ENCODE peak calls at places on chromosomes 7 and 10, in five cellular contexts. One of them, this sample, is unnamed.
A peak's percentile ranks its signal among the peaks of the same experiment; 100 is the strongest.

GRCh38 chr10:63665765-63666164 is 144.6 kb downstream of the REEP3 start:
- DNase-seq in CD8-positive, alpha-beta memory T cell: no peak
- DNase-seq in choroid plexus epithelial cell: peak; percentile 71
- DNase-seq in uterus: peak; percentile 76
- DNase-seq in stomach: no peak
- DNase-seq in this sample: no peak

GRCh38 chr7:29412912-29413311 is 150.7 kb upstream of the PRR15 start:
- DNase-seq in CD8-positive, alpha-beta memory T cell: no peak
- DNase-seq in choroid plexus epithelial cell: no peak
- DNase-seq in uterus: no peak
- DNase-seq in stomach: no peak
- DNase-seq in this sample: no peak

GRCh38 chr7:147400221-147400689 is 1190.3 kb upstream of the C7orf33 start:
- DNase-seq in stomach: no peak
- DNase-seq in CD8-positive, alpha-beta memory T cell: no peak
- DNase-seq in choroid plexus epithelial cell: peak; percentile 80
- DNase-seq in uterus: no peak
- DNase-seq in this sample: no peak

GRCh38 chr7:130887182-130888016 is 153.4 kb upstream of the KLF14 start:
- DNase-seq in CD8-positive, alpha-beta memory T cell: no peak
- DNase-seq in stomach: no peak
- DNase-seq in choroid plexus epithelial cell: peak; percentile 81
- DNase-seq in uterus: no peak
- DNase-seq in this sample: no peak

GRCh38 chr7:30912986-30913671 is 1.5 kb downstream of the AQP1 start:
- DNase-seq in stomach: no peak
- DNase-seq in uterus: no peak
- DNase-seq in choroid plexus epithelial cell: no peak
- DNase-seq in CD8-positive, alpha-beta memory T cell: no peak
- DNase-seq in this sample: no peak

GRCh38 chr7:24877790-24878311 is 102.1 kb downstream of the OSBPL3 start:
- DNase-seq in uterus: no peak
- DNase-seq in stomach: no peak
- DNase-seq in choroid plexus epithelial cell: peak; percentile 56
- DNase-seq in CD8-positive, alpha-beta memory T cell: no peak
- DNase-seq in this sample: no peak

GRCh38 chr7:77558598-77558997 is 21.5 kb downstream of the PTPN12 start:
- DNase-seq in CD8-positive, alpha-beta memory T cell: no peak
- DNase-seq in uterus: no peak
- DNase-seq in choroid plexus epithelial cell: no peak
- DNase-seq in stomach: no peak
- DNase-seq in this sample: no peak

GRCh38 chr10:116056445-116057293 is 216.3 kb downstream of the GFRA1 start:
- DNase-seq in choroid plexus epithelial cell: no peak
- DNase-seq in CD8-positive, alpha-beta memory T cell: no peak
- DNase-seq in stomach: no peak
- DNase-seq in uterus: peak; percentile 49
- DNase-seq in this sample: no peak

GRCh38 chr10:17616403-17617030 is 657 bp downstream of the HACD1 start:
- DNase-seq in uterus: peak; percentile 48
- DNase-seq in stomach: peak; percentile 83
- DNase-seq in CD8-positive, alpha-beta memory T cell: no peak
- DNase-seq in choroid plexus epithelial cell: peak; percentile 61
- DNase-seq in this sample: peak; percentile 88

GRCh38 chr10:109556399-109556798 is 366.9 kb downstream of the XPNPEP1 start:
- DNase-seq in uterus: no peak
- DNase-seq in stomach: no peak
- DNase-seq in CD8-positive, alpha-beta memory T cell: no peak
- DNase-seq in choroid plexus epithelial cell: no peak
- DNase-seq in this sample: no peak

GRCh38 chr7:142357953-142358520 is 100.2 kb upstream of the PRSS58 start:
- DNase-seq in stomach: no peak
- DNase-seq in uterus: no peak
- DNase-seq in choroid plexus epithelial cell: peak; percentile 91
- DNase-seq in CD8-positive, alpha-beta memory T cell: no peak
- DNase-seq in this sample: no peak

GRCh38 chr7:144256112-144256511 is 8.5 kb downstream of the OR2A7 start:
- DNase-seq in stomach: no peak
- DNase-seq in uterus: no peak
- DNase-seq in choroid plexus epithelial cell: peak; percentile 53
- DNase-seq in CD8-positive, alpha-beta memory T cell: no peak
- DNase-seq in this sample: peak; percentile 53

GRCh38 chr7:100435401-100436304 is 644 bp downstream of the PPP1R35 start:
- DNase-seq in CD8-positive, alpha-beta memory T cell: peak; percentile 33
- DNase-seq in uterus: no peak
- DNase-seq in stomach: peak; percentile 64
- DNase-seq in choroid plexus epithelial cell: peak; percentile 28
- DNase-seq in this sample: no peak

GRCh38 chr10:110051487-110051886 is 43.7 kb downstream of the ADD3 start:
- DNase-seq in stomach: no peak
- DNase-seq in CD8-positive, alpha-beta memory T cell: no peak
- DNase-seq in choroid plexus epithelial cell: no peak
- DNase-seq in uterus: no peak
- DNase-seq in this sample: no peak

GRCh38 chr7:27908534-27909165 is 168.7 kb downstream of the TAX1BP1 start:
- DNase-seq in uterus: no peak
- DNase-seq in choroid plexus epithelial cell: no peak
- DNase-seq in stomach: no peak
- DNase-seq in CD8-positive, alpha-beta memory T cell: no peak
- DNase-seq in this sample: no peak

GRCh38 chr10:101144053-101144452 is 13.0 kb downstream of the TLX1 start:
- DNase-seq in stomach: no peak
- DNase-seq in uterus: no peak
- DNase-seq in choroid plexus epithelial cell: no peak
- DNase-seq in CD8-positive, alpha-beta memory T cell: no peak
- DNase-seq in this sample: no peak

GRCh38 chr7:155857141-155857540 is 44.9 kb upstream of the SHH start:
- DNase-seq in stomach: no peak
- DNase-seq in choroid plexus epithelial cell: no peak
- DNase-seq in CD8-positive, alpha-beta memory T cell: no peak
- DNase-seq in uterus: no peak
- DNase-seq in this sample: peak; percentile 38

GRCh38 chr10:99433378-99434020 is 3.1 kb upstream of the GOT1 start:
- DNase-seq in choroid plexus epithelial cell: peak; percentile 32
- DNase-seq in uterus: no peak
- DNase-seq in stomach: no peak
- DNase-seq in CD8-positive, alpha-beta memory T cell: no peak
- DNase-seq in this sample: no peak

GRCh38 chr10:71547841-71548493 is 151.2 kb downstream of the CDH23 start:
- DNase-seq in uterus: no peak
- DNase-seq in stomach: no peak
- DNase-seq in CD8-positive, alpha-beta memory T cell: no peak
- DNase-seq in choroid plexus epithelial cell: peak; percentile 89
- DNase-seq in this sample: no peak

GRCh38 chr7:105047932-105048331 is 33.9 kb downstream of the KMT2E start:
- DNase-seq in CD8-positive, alpha-beta memory T cell: no peak
- DNase-seq in uterus: no peak
- DNase-seq in stomach: no peak
- DNase-seq in choroid plexus epithelial cell: no peak
- DNase-seq in this sample: no peak

GRCh38 chr10:102726274-102726673 is 11.8 kb downstream of the SFXN2 start:
- DNase-seq in CD8-positive, alpha-beta memory T cell: no peak
- DNase-seq in stomach: no peak
- DNase-seq in uterus: no peak
- DNase-seq in choroid plexus epithelial cell: no peak
- DNase-seq in this sample: no peak

GRCh38 chr10:65294329-65294728 is 1631.5 kb upstream of the LRRTM3 start:
- DNase-seq in choroid plexus epithelial cell: no peak
- DNase-seq in uterus: no peak
- DNase-seq in stomach: no peak
- DNase-seq in CD8-positive, alpha-beta memory T cell: no peak
- DNase-seq in this sample: no peak

GRCh38 chr7:94324380-94325120 is 70.1 kb upstream of the COL1A2 start:
- DNase-seq in choroid plexus epithelial cell: no peak
- DNase-seq in CD8-positive, alpha-beta memory T cell: no peak
- DNase-seq in stomach: no peak
- DNase-seq in uterus: no peak
- DNase-seq in this sample: no peak

GRCh38 chr10:5356479-5356763 is 8.3 kb upstream of the UCN3 start:
- DNase-seq in uterus: no peak
- DNase-seq in CD8-positive, alpha-beta memory T cell: no peak
- DNase-seq in choroid plexus epithelial cell: peak; percentile 14
- DNase-seq in stomach: no peak
- DNase-seq in this sample: no peak

GRCh38 chr7:148541891-148542504 is 48.6 kb upstream of the C7orf33 start:
- DNase-seq in stomach: no peak
- DNase-seq in uterus: no peak
- DNase-seq in choroid plexus epithelial cell: no peak
- DNase-seq in CD8-positive, alpha-beta memory T cell: no peak
- DNase-seq in this sample: no peak

GRCh38 chr10:76881477-76882220 is 756.0 kb downstream of the KCNMA1 start:
- DNase-seq in stomach: no peak
- DNase-seq in uterus: no peak
- DNase-seq in choroid plexus epithelial cell: peak; percentile 2
- DNase-seq in CD8-positive, alpha-beta memory T cell: no peak
- DNase-seq in this sample: no peak

GRCh38 chr10:120950103-120950561 is 99.0 kb downstream of the WDR11 start:
- DNase-seq in choroid plexus epithelial cell: peak; percentile 52
- DNase-seq in stomach: no peak
- DNase-seq in uterus: no peak
- DNase-seq in CD8-positive, alpha-beta memory T cell: no peak
- DNase-seq in this sample: no peak

GRCh38 chr10:3702569-3702968 is 82.4 kb downstream of the KLF6 start:
- DNase-seq in uterus: no peak
- DNase-seq in choroid plexus epithelial cell: no peak
- DNase-seq in stomach: no peak
- DNase-seq in CD8-positive, alpha-beta memory T cell: no peak
- DNase-seq in this sample: no peak

GRCh38 chr10:3701490-3701889 is 83.5 kb downstream of the KLF6 start:
- DNase-seq in uterus: no peak
- DNase-seq in CD8-positive, alpha-beta memory T cell: no peak
- DNase-seq in stomach: no peak
- DNase-seq in choroid plexus epithelial cell: no peak
- DNase-seq in this sample: no peak

GRCh38 chr10:3704565-3705360 is 80.2 kb downstream of the KLF6 start:
- DNase-seq in stomach: no peak
- DNase-seq in uterus: no peak
- DNase-seq in choroid plexus epithelial cell: no peak
- DNase-seq in CD8-positive, alpha-beta memory T cell: no peak
- DNase-seq in this sample: no peak

GRCh38 chr10:3699896-3700295 is 85.1 kb downstream of the KLF6 start:
- DNase-seq in uterus: no peak
- DNase-seq in stomach: no peak
- DNase-seq in CD8-positive, alpha-beta memory T cell: no peak
- DNase-seq in choroid plexus epithelial cell: no peak
- DNase-seq in this sample: no peak

GRCh38 chr10:3702056-3702546 is 82.9 kb downstream of the KLF6 start:
- DNase-seq in CD8-positive, alpha-beta memory T cell: no peak
- DNase-seq in uterus: no peak
- DNase-seq in choroid plexus epithelial cell: no peak
- DNase-seq in stomach: no peak
- DNase-seq in this sample: no peak
- H3K4me3 ChIP-seq in CD8-positive, alpha-beta memory T cell: no peak overlapping the region
- H3K4me3 ChIP-seq in uterus: no peak overlapping the region
- H3K4me3 ChIP-seq in choroid plexus epithelial cell: no peak overlapping the region
- H3K4me3 ChIP-seq in stomach: no peak overlapping the region
- H3K4me3 ChIP-seq in this sample: no peak overlapping the region

GRCh38 chr7:127715272-127715671 is 63.3 kb downstream of the SND1 start:
- DNase-seq in stomach: no peak
- DNase-seq in CD8-positive, alpha-beta memory T cell: no peak
- DNase-seq in uterus: no peak
- DNase-seq in choroid plexus epithelial cell: no peak
- DNase-seq in this sample: no peak
- H3K4me3 ChIP-seq in stomach: no peak overlapping the region
- H3K4me3 ChIP-seq in CD8-positive, alpha-beta memory T cell: no peak overlapping the region
- H3K4me3 ChIP-seq in uterus: no peak overlapping the region
- H3K4me3 ChIP-seq in choroid plexus epithelial cell: no peak overlapping the region
- H3K4me3 ChIP-seq in this sample: no peak overlapping the region

GRCh38 chr10:30704016-30704600 is 74.6 kb upstream of the LYZL2 start:
- DNase-seq in uterus: no peak
- DNase-seq in stomach: no peak
- DNase-seq in CD8-positive, alpha-beta memory T cell: no peak
- DNase-seq in choroid plexus epithelial cell: no peak
- DNase-seq in this sample: no peak
- H3K4me3 ChIP-seq in uterus: no peak overlapping the region
- H3K4me3 ChIP-seq in stomach: no peak overlapping the region
- H3K4me3 ChIP-seq in CD8-positive, alpha-beta memory T cell: peak overlapping the region; percentile 83
- H3K4me3 ChIP-seq in choroid plexus epithelial cell: no peak overlapping the region
- H3K4me3 ChIP-seq in this sample: no peak overlapping the region

DNA sequence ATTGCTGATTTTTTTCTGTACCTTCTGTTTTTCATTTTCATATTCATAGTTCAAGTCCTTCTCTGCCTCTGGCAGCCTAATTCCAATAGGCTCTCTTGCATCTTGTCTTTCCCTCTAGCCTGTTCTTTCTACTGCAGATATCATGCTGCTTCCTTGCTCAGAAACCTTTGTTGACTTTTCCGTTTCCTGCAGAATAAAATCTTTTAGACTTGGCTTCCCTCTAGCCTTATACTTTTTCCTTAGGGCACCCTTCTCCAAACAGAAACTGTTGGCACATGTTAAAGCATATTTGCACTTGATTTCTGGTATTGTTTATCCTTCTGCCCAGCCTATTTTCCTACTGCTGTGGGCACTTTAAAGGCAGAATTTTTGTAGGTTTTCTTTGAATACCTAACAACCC is 4.5 kb downstream of the GNAI1 start:
- DNase-seq in CD8-positive, alpha-beta memory T cell: no peak
- DNase-seq in choroid plexus epithelial cell: peak; percentile 38
- DNase-seq in stomach: no peak
- DNase-seq in uterus: no peak
- DNase-seq in this sample: no peak
- H3K4me3 ChIP-seq in CD8-positive, alpha-beta memory T cell: no peak overlapping the region
- H3K4me3 ChIP-seq in choroid plexus epithelial cell: no peak overlapping the region
- H3K4me3 ChIP-seq in stomach: no peak overlapping the region
- H3K4me3 ChIP-seq in uterus: no peak overlapping the region
- H3K4me3 ChIP-seq in this sample: no peak overlapping the region

GRCh38 chr7:15870337-15870736 is 183.9 kb upstream of the MEOX2 start:
- DNase-seq in CD8-positive, alpha-beta memory T cell: no peak
- DNase-seq in uterus: no peak
- DNase-seq in choroid plexus epithelial cell: no peak
- DNase-seq in stomach: no peak
- DNase-seq in this sample: no peak
- H3K4me3 ChIP-seq in CD8-positive, alpha-beta memory T cell: no peak overlapping the region
- H3K4me3 ChIP-seq in uterus: no peak overlapping the region
- H3K4me3 ChIP-seq in choroid plexus epithelial cell: no peak overlapping the region
- H3K4me3 ChIP-seq in stomach: no peak overlapping the region
- H3K4me3 ChIP-seq in this sample: no peak overlapping the region

GRCh38 chr10:30750971-30751677 is 121.6 kb upstream of the LYZL2 start:
- DNase-seq in choroid plexus epithelial cell: no peak
- DNase-seq in uterus: no peak
- DNase-seq in CD8-positive, alpha-beta memory T cell: no peak
- DNase-seq in stomach: no peak
- DNase-seq in this sample: no peak
- H3K4me3 ChIP-seq in choroid plexus epithelial cell: no peak overlapping the region
- H3K4me3 ChIP-seq in uterus: no peak overlapping the region
- H3K4me3 ChIP-seq in CD8-positive, alpha-beta memory T cell: no peak overlapping the region
- H3K4me3 ChIP-seq in stomach: no peak overlapping the region
- H3K4me3 ChIP-seq in this sample: no peak overlapping the region

GRCh38 chr7:6435486-6436384 is 12.0 kb downstream of the DAGLB start:
- DNase-seq in choroid plexus epithelial cell: peak; percentile 88
- DNase-seq in CD8-positive, alpha-beta memory T cell: peak; percentile 82
- DNase-seq in stomach: peak; percentile 82
- DNase-seq in uterus: peak; percentile 76
- DNase-seq in this sample: peak; percentile 83
- H3K4me3 ChIP-seq in choroid plexus epithelial cell: no peak overlapping the region
- H3K4me3 ChIP-seq in CD8-positive, alpha-beta memory T cell: peak overlapping the region; percentile 40
- H3K4me3 ChIP-seq in stomach: peak overlapping the region; percentile 16
- H3K4me3 ChIP-seq in uterus: no peak overlapping the region
- H3K4me3 ChIP-seq in this sample: peak overlapping the region; percentile 54

GRCh38 chr7:43113622-43114450 is 1.4 kb downstream of the HECW1 start:
- DNase-seq in stomach: no peak
- DNase-seq in choroid plexus epithelial cell: no peak
- DNase-seq in uterus: no peak
- DNase-seq in CD8-positive, alpha-beta memory T cell: no peak
- DNase-seq in this sample: no peak
- H3K4me3 ChIP-seq in stomach: peak overlapping the region; percentile 37
- H3K4me3 ChIP-seq in choroid plexus epithelial cell: peak overlapping the region; percentile 32
- H3K4me3 ChIP-seq in uterus: no peak overlapping the region
- H3K4me3 ChIP-seq in CD8-positive, alpha-beta memory T cell: no peak overlapping the region
- H3K4me3 ChIP-seq in this sample: peak overlapping the region; percentile 72